ENCODE peak calls at places on chromosomes 3 and 15, in seven cellular contexts. P is GM23248; F is AG04450; N is CD8-positive, alpha-beta T cell; C is psoas muscle; A is effector memory CD4-positive, alpha-beta T cell; R is WERI-Rb-1. K is an unnamed sample.
A peak's percentile ranks its signal among the peaks of the same experiment; 100 is the strongest.

GRCh38 chr3:188021502-188022040 is 132.4 kb upstream of the LPP start:
- DNase-seq in C (no peak), F (peak; percentile 33), P (peak; percentile 88), N (no peak), A (no peak), R (no peak), K (no peak)

GRCh38 chr3:33758278-33758677 is 40.2 kb upstream of the PDCD6IP start:
- DNase-seq in R (no peak), C (no peak), P (no peak), F (no peak), A (no peak), N (no peak), K (peak; percentile 86)

GRCh38 chr15:40343512-40343911 is 2.8 kb upstream of the CCDC9B start:
- DNase-seq in R (no peak), A (no peak), F (peak; percentile 80), N (no peak), C (no peak), P (peak; percentile 94), K (no peak)

GRCh38 chr15:72284781-72285180 is 12.4 kb upstream of the PARP6 start:
- DNase-seq in P (peak; percentile 30), R (no peak), N (no peak), C (no peak), F (no peak), A (no peak), K (no peak)

GRCh38 chr3:192207661-192208060 is 519.7 kb downstream of the FGF12 start:
- DNase-seq in P (no peak), A (no peak), C (no peak), N (no peak), F (no peak), R (peak; percentile 5), K (no peak)

GRCh38 chr3:193997228-193998192 is 138.4 kb upstream of the HES1 start:
- DNase-seq in F (no peak), N (no peak), P (peak; percentile 32), A (no peak), R (peak; percentile 58), C (peak; percentile 32), K (no peak)

GRCh38 chr3:138457863-138458735 is 23.7 kb downstream of the ESYT3 start:
- DNase-seq in P (no peak), A (no peak), C (no peak), R (no peak), N (no peak), F (no peak), K (no peak)

GRCh38 chr15:73283341-73283962 is 85.3 kb downstream of the HCN4 start:
- DNase-seq in A (no peak), P (peak; percentile 35), F (no peak), C (no peak), N (no peak), R (no peak), K (no peak)

GRCh38 chr3:50494136-50494535 is 9.3 kb downstream of the CACNA2D2 start:
- DNase-seq in F (no peak), A (no peak), C (no peak), P (no peak), R (no peak), N (no peak), K (no peak)

GRCh38 chr3:52831500-52832301 is 1.2 kb upstream of the ITIH4 start:
- DNase-seq in N (no peak), P (peak; percentile 87), C (peak; percentile 80), F (no peak), A (no peak), R (peak; percentile 25), K (peak; percentile 44)

GRCh38 chr15:67064607-67065530 is 533 bp upstream of the SMAD3 start:
- DNase-seq in P (no peak), R (no peak), C (peak; percentile 69), A (no peak), N (no peak), F (no peak), K (no peak)

GRCh38 chr15:74845208-74845568 is 2.2 kb upstream of the ULK3 start:
- DNase-seq in N (peak; percentile 51), C (no peak), F (no peak), A (no peak), P (no peak), R (no peak), K (no peak)

GRCh38 chr15:50003786-50004334 is 115.2 kb downstream of the ATP8B4 start:
- DNase-seq in P (peak; percentile 94), C (peak; percentile 77), F (peak; percentile 70), A (peak; percentile 47), R (peak; percentile 87), N (peak; percentile 34), K (peak; percentile 4)

DNA sequence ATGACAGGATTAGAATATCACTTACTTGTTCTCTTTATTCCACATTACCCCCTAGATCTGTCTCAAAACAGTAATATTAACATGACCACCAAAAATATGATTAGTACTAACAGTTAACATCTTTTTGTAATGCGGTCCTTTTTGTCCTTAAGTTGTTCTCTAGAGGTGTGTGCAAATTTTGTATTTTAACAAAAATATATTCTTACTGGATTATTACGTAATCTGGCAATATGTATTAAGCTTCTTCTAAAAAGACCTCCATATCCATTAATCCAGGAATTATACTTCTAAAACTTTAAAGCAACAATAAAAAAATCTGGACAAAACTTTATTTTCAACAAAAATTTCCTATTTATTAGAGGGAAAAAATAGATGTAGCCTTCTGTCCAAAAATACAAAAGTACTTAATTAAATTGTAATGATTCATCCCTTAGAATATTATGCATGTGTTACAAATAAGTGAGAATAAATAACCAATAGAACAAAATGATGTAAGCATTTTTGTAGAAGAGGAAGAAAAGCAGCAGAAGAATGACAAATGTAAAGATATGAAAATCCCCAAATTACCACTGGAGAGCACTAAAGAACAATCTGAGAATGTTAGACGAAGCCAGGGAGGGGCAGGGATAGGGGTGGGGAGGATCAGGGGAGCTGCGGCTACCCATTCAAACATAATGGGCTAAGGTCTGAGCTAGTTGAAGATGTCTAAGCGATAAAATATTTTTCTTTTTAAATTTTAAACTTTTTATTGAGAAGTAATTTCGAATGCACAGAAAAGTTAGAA is 945.6 kb downstream of the MCTP2 start:
- DNase-seq in N (no peak), R (no peak), P (no peak), C (no peak), F (no peak), A (no peak), K (no peak)
- H3K27ac ChIP-seq in N (no peak overlapping the region), R (no peak overlapping the region), P (no peak overlapping the region), C (no peak overlapping the region), F (no peak overlapping the region), A (no peak overlapping the region), K (no peak overlapping the region)

GRCh38 chr3:114110439-114110838 is 53.9 kb downstream of the QTRT2 start:
- DNase-seq in N (no peak), F (no peak), P (no peak), R (no peak), C (no peak), A (no peak), K (no peak)
- H3K4me3 ChIP-seq in N (no peak overlapping the region), F (no peak overlapping the region), P (no peak overlapping the region), R (no peak overlapping the region), C (no peak overlapping the region), A (no peak overlapping the region), K (no peak overlapping the region)

GRCh38 chr15:99736702-99737101 is 3.5 kb upstream of the LYSMD4 start:
- DNase-seq in N (no peak), P (no peak), F (no peak), R (no peak), C (no peak), A (no peak), K (no peak)

GRCh38 chr15:99735868-99736267 is 2.6 kb upstream of the LYSMD4 start:
- DNase-seq in R (no peak), P (no peak), N (no peak), F (no peak), C (no peak), A (no peak), K (no peak)

GRCh38 chr15:99733268-99734039 is at the start of gene LYSMD4:
- DNase-seq in P (peak; percentile 97), R (peak; percentile 97), F (peak; percentile 66), C (peak; percentile 99), A (peak; percentile 97), N (peak; percentile 99), K (peak; percentile 71)

GRCh38 chr15:99732711-99733267 is 448 bp downstream of the LYSMD4 start:
- DNase-seq in A (no peak), P (no peak), R (no peak), F (no peak), C (no peak), N (no peak), K (no peak)

DNA sequence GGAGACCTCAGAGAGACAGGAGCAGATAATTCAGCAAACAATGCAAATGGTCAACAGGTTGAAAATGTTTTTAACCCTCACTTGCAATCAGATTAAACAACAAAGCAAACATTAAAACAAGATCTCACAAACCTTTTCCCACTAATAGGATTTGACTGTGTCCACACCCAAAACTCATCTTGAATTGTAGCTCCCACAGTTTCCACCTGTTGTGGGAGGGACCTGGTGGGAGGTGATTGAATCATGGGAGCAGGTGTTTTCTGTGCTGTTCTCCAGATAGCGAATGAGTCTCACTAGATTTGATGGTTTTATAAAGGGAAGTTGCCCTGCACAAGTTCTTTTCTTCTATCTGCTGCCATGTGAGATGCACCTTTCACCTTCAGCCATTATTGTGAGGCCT is 1.3 kb upstream of the LYSMD4 start:
- DNase-seq in C (no peak), A (no peak), R (no peak), P (no peak), N (no peak), F (no peak), K (no peak)
- H3K27ac ChIP-seq in C (no peak overlapping the region), A (no peak overlapping the region), R (no peak overlapping the region), P (no peak overlapping the region), N (no peak overlapping the region), F (no peak overlapping the region), K (no peak overlapping the region)

DNA sequence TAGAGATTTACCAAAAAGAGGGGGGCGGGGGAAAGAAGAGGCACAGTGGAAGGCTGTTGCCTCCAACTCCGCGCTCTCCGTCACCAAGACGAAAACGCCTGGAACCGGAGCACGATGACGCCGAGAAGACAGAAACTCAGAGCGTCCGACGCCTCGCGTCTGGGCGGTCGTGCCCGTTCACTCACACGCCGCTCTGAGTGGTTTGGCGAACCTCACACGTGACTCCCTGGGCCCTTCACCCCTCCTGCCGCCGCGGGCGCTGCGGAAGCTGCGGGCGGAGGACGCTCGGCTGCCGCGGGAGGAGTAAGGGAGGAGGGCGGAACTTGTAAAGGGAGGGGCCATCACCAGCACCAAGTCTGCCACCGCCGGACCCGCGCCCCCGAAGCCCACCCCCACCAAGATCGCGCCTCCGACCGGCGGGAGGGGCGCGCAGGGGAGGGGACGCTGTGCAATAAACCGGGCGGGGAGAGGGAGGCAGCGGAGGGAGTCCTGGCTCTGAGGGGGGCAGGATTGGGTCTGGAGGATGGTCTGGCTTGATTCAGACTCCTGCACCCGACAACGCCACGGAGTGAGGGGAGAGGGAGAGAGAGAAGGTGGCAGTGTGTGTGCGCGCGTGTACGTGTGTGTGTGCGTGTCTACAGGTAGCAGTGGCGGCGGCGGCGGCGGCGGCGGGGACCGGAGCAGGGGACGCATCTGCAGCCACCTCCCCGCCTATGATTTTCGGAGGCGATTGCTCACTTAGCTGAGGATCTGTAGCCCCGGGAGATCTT is 1.9 kb upstream of the NLGN1 start:
- DNase-seq in P (peak; percentile 97), A (no peak), R (peak; percentile 84), C (peak; percentile 88), N (peak; percentile 18), F (peak; percentile 39), K (no peak)
- H3K4me3 ChIP-seq in P (peak overlapping the region; percentile 81), A (peak overlapping the region; percentile 45), R (peak overlapping the region; percentile 75), C (peak overlapping the region; percentile 73), N (peak overlapping the region; percentile 20), F (peak overlapping the region; percentile 69), K (peak overlapping the region; percentile 51)